ENCODE peak calls at places on chromosomes 11 and 22, in ten cellular contexts. Z is A549, H is spleen, W is body of pancreas, C is suprapubic skin, X is IMR-90, E is tibial nerve, B is transverse colon, Y is endothelial cell of umbilical vein, Q is breast epithelium. S is an unnamed sample.

GRCh38 chr11:99015634-99016454 is 4.9 kb upstream of the CNTN5 start:
- DNase-seq in E (no peak), X (peak; percentile 51), Q (no peak), W (no peak), Z (peak; percentile 1), Y (peak; percentile 38), C (no peak), H (no peak), B (no peak), S (no peak)

GRCh38 chr11:132632641-132633124 is 899.6 kb downstream of the OPCML start:
- DNase-seq in W (no peak), Q (no peak), E (no peak), Y (peak; percentile 28), C (no peak), B (no peak), Z (no peak), X (peak; percentile 99), H (no peak), S (no peak)

GRCh38 chr22:39184586-39185577 is 32.4 kb upstream of the CBX7 start:
- DNase-seq in W (no peak), Z (no peak), Q (peak; percentile 33), B (no peak), H (peak; percentile 24), X (no peak), Y (no peak), C (peak; percentile 59), E (no peak), S (no peak)

GRCh38 chr11:16924826-16925494 is 89.3 kb downstream of the PLEKHA7 start:
- DNase-seq in H (no peak), E (no peak), Y (no peak), Q (peak; percentile 57), C (no peak), W (peak; percentile 79), X (no peak), Z (peak; percentile 96), B (peak; percentile 89), S (peak; percentile 22)

GRCh38 chr11:23991140-23991539 is 505.7 kb upstream of the LUZP2 start:
- DNase-seq in H (no peak), Z (no peak), W (no peak), Q (no peak), B (no peak), E (no peak), Y (peak; percentile 37), X (peak; percentile 90), C (no peak), S (no peak)

GRCh38 chr22:37147186-37147990 is 2.3 kb downstream of the IL2RB start:
- DNase-seq in X (no peak), E (no peak), C (no peak), Y (no peak), Z (no peak), B (no peak), H (peak; percentile 70), W (no peak), Q (no peak), S (no peak)

GRCh38 chr11:46456676-46457432 is 65.3 kb upstream of the CHRM4 start:
- DNase-seq in Q (no peak), Y (no peak), C (no peak), Z (no peak), E (no peak), X (no peak), H (no peak), B (no peak), W (no peak), S (no peak)

GRCh38 chr11:69008774-69009440 is 4.1 kb downstream of the MRGPRF start:
- DNase-seq in Q (no peak), W (no peak), E (peak; percentile 66), H (peak; percentile 66), C (peak; percentile 91), Y (peak; percentile 51), X (peak; percentile 99), Z (peak; percentile 96), B (peak; percentile 82), S (peak; percentile 96)

GRCh38 chr22:42644422-42645340 is 4.3 kb upstream of the ATP5MGL start:
- DNase-seq in W (no peak), E (no peak), B (peak; percentile 51), X (no peak), Q (no peak), Y (peak; percentile 75), C (no peak), Z (no peak), H (no peak), S (peak; percentile 63)

GRCh38 chr11:61632096-61632495 is 48.1 kb upstream of the DAGLA start:
- DNase-seq in Q (no peak), B (no peak), C (no peak), Z (no peak), Y (no peak), E (no peak), H (no peak), W (no peak), X (no peak), S (no peak)

GRCh38 chr11:115676206-115676605 is 172.0 kb upstream of the CADM1 start:
- DNase-seq in H (no peak), W (no peak), Z (no peak), E (no peak), X (no peak), C (no peak), B (no peak), Y (no peak), Q (no peak), S (no peak)

GRCh38 chr11:77775941-77776340 is 44.6 kb downstream of the RSF1 start:
- DNase-seq in Z (no peak), W (no peak), Q (no peak), E (no peak), X (no peak), H (no peak), C (no peak), Y (no peak), B (no peak), S (no peak)

GRCh38 chr11:1925373-1926155 is 6.1 kb downstream of the TNNT3 start:
- DNase-seq in X (no peak), Q (no peak), B (no peak), H (no peak), W (no peak), E (no peak), C (no peak), Z (no peak), Y (no peak), S (no peak)

GRCh38 chr11:99988105-99988907 is 698.8 kb upstream of the ARHGAP42 start:
- DNase-seq in E (no peak), W (no peak), H (no peak), B (no peak), X (no peak), Z (no peak), Y (no peak), C (no peak), Q (no peak), S (no peak)

DNA sequence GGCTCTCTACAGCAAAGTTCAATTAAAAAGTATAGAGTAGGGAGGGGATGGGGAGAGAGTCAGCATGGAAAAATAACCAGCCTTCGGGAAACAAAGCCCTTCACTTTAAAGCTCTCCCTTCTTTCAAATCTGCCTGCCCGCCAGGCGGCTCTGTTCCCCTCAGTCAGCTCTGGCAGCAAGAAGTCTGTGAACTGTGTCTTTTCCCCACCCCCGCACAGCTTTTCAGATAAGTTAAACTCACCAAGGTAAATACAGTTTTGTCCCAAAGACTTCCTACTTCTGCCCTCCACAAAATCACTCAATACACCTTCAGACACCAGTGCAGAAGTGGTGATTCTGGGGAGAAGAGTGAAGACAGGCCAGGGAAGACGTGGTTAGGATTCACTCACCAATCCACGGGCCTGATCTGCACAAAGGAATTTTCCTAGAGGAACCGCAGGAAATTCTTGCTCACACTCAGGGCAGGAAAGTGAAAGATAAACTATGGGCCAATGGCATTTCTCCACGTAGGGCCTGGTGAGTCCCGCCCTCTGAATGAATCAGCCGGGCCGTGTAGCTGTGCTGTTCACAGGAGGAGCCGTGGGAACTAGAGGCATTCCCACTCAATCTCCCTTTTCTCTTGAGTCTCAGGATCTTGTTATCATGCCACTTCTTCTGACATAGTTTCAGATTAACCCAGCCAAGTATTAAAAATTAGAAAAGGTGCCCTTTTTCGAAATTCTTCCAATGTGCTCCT is at the start of gene TRIM5:
- DNase-seq in W (peak; percentile 88), B (peak; percentile 87), Q (peak; percentile 76), H (peak; percentile 91), Z (peak; percentile 97), C (peak; percentile 89), E (peak; percentile 70), X (peak; percentile 99), Y (peak; percentile 99), S (peak; percentile 88)
- TF ChIP-seq POLR2A in W (peak; percentile 80), B (peak; percentile 51), Q (no peak), H (peak; percentile 23), Z (peak; percentile 54), C (no peak), E (peak; percentile 59), X (peak; percentile 95), Y (peak; percentile 97), S (peak; percentile 48)

GRCh38 chr11:36751996-36752395 is 154.0 kb upstream of the RAG2 start:
- DNase-seq in X (no peak), H (no peak), Q (no peak), Z (no peak), B (no peak), W (no peak), Y (no peak), C (no peak), E (no peak), S (no peak)
- TF ChIP-seq CTCF in X (no peak), H (no peak), Q (no peak), Z (no peak), B (no peak), W (no peak), Y (no peak), C (no peak), E (no peak), S (no peak)

GRCh38 chr22:26671317-26672059 is 14.1 kb downstream of the MIAT start:
- DNase-seq in Z (no peak), X (no peak), W (peak; percentile 40), Y (no peak), C (peak; percentile 81), Q (no peak), E (peak; percentile 20), B (peak; percentile 60), H (peak; percentile 93), S (peak; percentile 47)
- H3K4me3 ChIP-seq in Z (no peak overlapping the region), X (no peak overlapping the region), W (no peak overlapping the region), Y (no peak overlapping the region), C (no peak overlapping the region), Q (no peak overlapping the region), E (no peak overlapping the region), B (no peak overlapping the region), H (peak overlapping the region; percentile 69), S (no peak overlapping the region)

GRCh38 chr11:356610-357009 is 12.7 kb upstream of the B4GALNT4 start:
- DNase-seq in C (peak; percentile 15), X (no peak), Y (no peak), Z (no peak), H (peak; percentile 2), E (no peak), Q (no peak), B (no peak), W (no peak), S (no peak)

GRCh38 chr11:357582-357981 is 11.7 kb upstream of the B4GALNT4 start:
- DNase-seq in Z (no peak), Y (no peak), C (no peak), Q (no peak), W (no peak), E (no peak), X (no peak), B (no peak), H (peak; percentile 4), S (no peak)

GRCh38 chr11:353315-353857 is 15.9 kb upstream of the B4GALNT4 start:
- DNase-seq in B (peak; percentile 73), W (peak; percentile 83), H (peak; percentile 83), Y (peak; percentile 49), X (peak; percentile 77), Q (peak; percentile 85), C (peak; percentile 92), E (peak; percentile 80), Z (no peak), S (peak; percentile 91)

GRCh38 chr11:358129-358805 is 11.0 kb upstream of the B4GALNT4 start:
- DNase-seq in H (peak; percentile 61), Y (no peak), C (peak; percentile 56), W (no peak), Q (peak; percentile 43), B (no peak), E (no peak), Z (no peak), X (no peak), S (no peak)

GRCh38 chr11:355581-356458 is 13.5 kb upstream of the B4GALNT4 start:
- DNase-seq in H (peak; percentile 98), E (peak; percentile 92), B (peak; percentile 95), Y (peak; percentile 96), Z (peak; percentile 84), C (peak; percentile 97), W (peak; percentile 92), X (peak; percentile 94), Q (peak; percentile 95), S (peak; percentile 98)
- TF ChIP-seq POLR2A in H (peak; percentile 65), E (peak; percentile 46), B (peak; percentile 18), Y (peak; percentile 77), Z (peak; percentile 61), C (no peak), W (peak; percentile 69), X (peak; percentile 42), Q (peak; percentile 29), S (peak; percentile 61)

S was measured in uterus.